ENCODE peak calls at places on chromosomes 4 and X, in four cellular contexts. V is SK-N-SH, O is sigmoid colon, R is GM23338. Z is an unnamed sample.

GRCh38 chr4:76430519-76431388 is 4.3 kb upstream of the SHROOM3 start:
- DNase-seq in R (peak), O (no peak), V (peak), Z (peak)

GRCh38 chrX:42678133-42678532 is 99.8 kb downstream of the PPP1R2C start:
- DNase-seq in R (peak), V (no peak), O (no peak), Z (no peak)

GRCh38 chrX:140709421-140709846 is at the start of gene LINC00632:
- DNase-seq in V (peak), R (peak), O (no peak), Z (no peak)

GRCh38 chr4:7328913-7329638 is 105.7 kb downstream of the PSAPL1 start:
- DNase-seq in V (no peak), R (no peak), O (no peak), Z (no peak)

GRCh38 chr4:139054791-139055376 is 39.3 kb downstream of the NOCT start:
- DNase-seq in O (no peak), V (no peak), R (no peak), Z (no peak)

GRCh38 chr4:173490817-173491518 is 39.1 kb downstream of the HAND2 start:
- DNase-seq in O (no peak), V (no peak), R (no peak), Z (no peak)

GRCh38 chr4:10104211-10104990 is 12.2 kb downstream of the WDR1 start:
- DNase-seq in V (no peak), O (no peak), R (no peak), Z (no peak)

GRCh38 chr4:102319594-102319993 is 25.7 kb downstream of the SLC39A8 start:
- DNase-seq in V (no peak), R (peak), O (no peak), Z (no peak)

GRCh38 chr4:183398298-183399129 is 45.9 kb upstream of the CDKN2AIP start:
- DNase-seq in R (peak), V (peak), O (peak), Z (peak)

GRCh38 chr4:128649575-128650205 is 159.8 kb upstream of the JADE1 start:
- DNase-seq in V (no peak), O (no peak), R (no peak), Z (no peak)

GRCh38 chrX:88865634-88866033 is 118.6 kb downstream of the CPXCR1 start:
- DNase-seq in V (no peak), O (no peak), R (no peak), Z (no peak)

GRCh38 chrX:15911729-15912550 is 57.3 kb upstream of the AP1S2 start:
- DNase-seq in O (no peak), R (no peak), V (no peak), Z (no peak)

GRCh38 chr4:786074-786741 is 39.7 kb downstream of the CPLX1 start:
- DNase-seq in R (peak), V (no peak), O (peak), Z (no peak)

GRCh38 chr4:23333556-23333945 is 556.3 kb downstream of the PPARGC1A start:
- DNase-seq in R (no peak), V (no peak), O (no peak), Z (no peak)

GRCh38 chr4:157885785-157886184 is 287.0 kb downstream of the GASK1B start:
- DNase-seq in O (no peak), R (no peak), V (no peak), Z (no peak)

GRCh38 chrX:7264399-7264798 is 116.4 kb upstream of the PUDP start:
- DNase-seq in R (no peak), V (no peak), O (no peak), Z (no peak)

GRCh38 chr4:99321241-99322191 is at the start of gene ADH1B:
- DNase-seq in V (no peak), O (no peak), R (peak), Z (no peak)

GRCh38 chr4:66048861-66049260 is 378.6 kb upstream of the EPHA5 start:
- DNase-seq in V (no peak), R (no peak), O (no peak), Z (no peak)

GRCh38 chr4:78136109-78137081 is 79.3 kb downstream of the FRAS1 start:
- DNase-seq in R (no peak), O (no peak), V (no peak), Z (no peak)

GRCh38 chr4:88027611-88028608 is 20.5 kb downstream of the PKD2 start:
- DNase-seq in V (no peak), R (no peak), O (no peak), Z (no peak)

GRCh38 chr4:176002007-176002623 is 63.5 kb upstream of the WDR17 start:
- DNase-seq in V (peak), R (peak), O (peak), Z (no peak)

GRCh38 chr4:55758570-55758969 is 61.0 kb upstream of the EXOC1L start:
- DNase-seq in O (no peak), R (no peak), V (no peak), Z (no peak)

GRCh38 chr4:6627832-6628231 is 12.7 kb upstream of the MRFAP1 start:
- DNase-seq in V (no peak), O (no peak), R (no peak), Z (no peak)

GRCh38 chr4:26899991-26900390 is 39.4 kb downstream of the STIM2 start:
- DNase-seq in R (no peak), V (no peak), O (no peak), Z (no peak)

GRCh38 chr4:48778431-48779094 is 1.5 kb downstream of the FRYL start:
- DNase-seq in O (no peak), V (peak), R (no peak), Z (no peak)

GRCh38 chr4:152464030-152464823 is 71.7 kb downstream of the FBXW7 start:
- DNase-seq in R (no peak), O (no peak), V (no peak), Z (no peak)

GRCh38 chrX:20461576-20461975 is 194.9 kb upstream of the RPS6KA3 start:
- DNase-seq in R (no peak), V (no peak), O (no peak), Z (no peak)

GRCh38 chr4:1492636-1493539 is 86.6 kb upstream of the NKX1-1 start:
- DNase-seq in R (no peak), O (peak), V (peak), Z (no peak)

GRCh38 chrX:133229361-133229760 is 11.2 kb upstream of the TFDP3 start:
- DNase-seq in R (no peak), O (no peak), V (no peak), Z (no peak)

GRCh38 chrX:123731258-123731986 is 1.4 kb downstream of the THOC2 start:
- DNase-seq in R (peak), V (peak), O (no peak), Z (no peak)

GRCh38 chrX:130086414-130087207 is 23.7 kb downstream of the ELF4 start:
- DNase-seq in R (no peak), V (no peak), O (no peak), Z (no peak)

GRCh38 chrX:110915120-110915519 is 119.5 kb upstream of the CHRDL1 start:
- DNase-seq in R (no peak), V (no peak), O (no peak), Z (no peak)

GRCh38 chrX:12920990-12921389 is 14.6 kb downstream of the TLR8 start:
- DNase-seq in O (no peak), R (no peak), V (no peak), Z (no peak)

GRCh38 chr4:121272526-121272925 is 108.3 kb downstream of the QRFPR start:
- DNase-seq in R (no peak), V (no peak), O (no peak), Z (no peak)

GRCh38 chrX:40140706-40141499 is 43.1 kb upstream of the BCOR start:
- DNase-seq in V (no peak), R (peak), O (peak), Z (no peak)
- TF ChIP-seq POLR2AphosphoS5 in V (no peak), R (no peak), O (peak), Z (no peak)

DNA sequence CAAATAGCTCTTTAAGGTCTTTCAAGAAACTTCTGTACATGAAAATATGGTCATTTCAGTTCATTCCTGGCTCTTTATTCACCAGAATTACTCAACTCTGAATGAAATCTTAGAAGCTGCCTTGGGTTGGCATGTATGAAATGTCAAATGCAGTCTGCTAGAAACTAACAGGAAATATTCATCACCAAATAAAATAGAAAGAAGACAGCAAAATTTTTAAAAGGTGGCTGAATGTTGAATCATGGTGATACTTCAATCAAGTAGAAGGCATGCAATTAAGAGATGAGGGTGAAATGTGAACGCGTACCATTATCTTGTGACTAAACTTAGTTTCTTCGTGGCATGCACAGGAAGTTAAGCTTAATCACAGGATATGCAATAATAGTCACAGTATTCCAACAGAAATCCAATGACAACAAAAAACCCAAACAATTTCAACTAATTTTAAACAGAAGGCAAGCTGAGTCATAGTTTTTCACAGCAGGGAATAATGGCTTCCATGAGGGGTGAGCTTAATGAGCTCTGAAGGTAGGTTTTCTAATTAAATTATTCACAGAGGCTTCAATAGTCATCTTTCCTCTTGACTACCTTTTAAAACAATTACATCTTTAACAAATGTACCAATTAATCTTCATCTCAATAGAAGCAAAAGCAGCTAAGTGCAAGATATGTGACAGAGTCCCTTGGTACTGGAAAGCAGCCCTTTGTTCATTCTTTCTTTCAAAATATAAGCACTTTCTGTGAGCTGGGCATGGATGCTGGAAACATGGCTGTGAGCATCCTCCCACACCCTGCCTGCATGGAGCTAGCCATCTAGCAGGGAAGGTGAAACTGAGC is 44.5 kb downstream of the SCFD2 start:
- DNase-seq in O (no peak), V (no peak), R (peak), Z (no peak)
- H3K4me3 ChIP-seq in O (no peak), V (no peak), R (no peak), Z (no peak)

GRCh38 chrX:45745479-45745878 is 544.8 kb upstream of the DIPK2B start:
- DNase-seq in O (no peak), R (no peak), V (no peak), Z (no peak)

GRCh38 chrX:45747905-45748304 is 547.2 kb upstream of the DIPK2B start:
- DNase-seq in R (no peak), V (no peak), O (no peak), Z (no peak)

GRCh38 chrX:45740291-45740690 is 539.6 kb upstream of the DIPK2B start:
- DNase-seq in O (no peak), V (no peak), R (no peak), Z (no peak)

GRCh38 chrX:45743906-45744625 is 543.4 kb upstream of the DIPK2B start:
- DNase-seq in R (no peak), O (no peak), V (no peak), Z (no peak)

GRCh38 chrX:45743081-45743533 is 542.4 kb upstream of the DIPK2B start:
- DNase-seq in R (peak), O (no peak), V (peak), Z (no peak)
- TF ChIP-seq POLR2AphosphoS5 in R (peak), O (no peak), V (peak), Z (no peak)

DNA sequence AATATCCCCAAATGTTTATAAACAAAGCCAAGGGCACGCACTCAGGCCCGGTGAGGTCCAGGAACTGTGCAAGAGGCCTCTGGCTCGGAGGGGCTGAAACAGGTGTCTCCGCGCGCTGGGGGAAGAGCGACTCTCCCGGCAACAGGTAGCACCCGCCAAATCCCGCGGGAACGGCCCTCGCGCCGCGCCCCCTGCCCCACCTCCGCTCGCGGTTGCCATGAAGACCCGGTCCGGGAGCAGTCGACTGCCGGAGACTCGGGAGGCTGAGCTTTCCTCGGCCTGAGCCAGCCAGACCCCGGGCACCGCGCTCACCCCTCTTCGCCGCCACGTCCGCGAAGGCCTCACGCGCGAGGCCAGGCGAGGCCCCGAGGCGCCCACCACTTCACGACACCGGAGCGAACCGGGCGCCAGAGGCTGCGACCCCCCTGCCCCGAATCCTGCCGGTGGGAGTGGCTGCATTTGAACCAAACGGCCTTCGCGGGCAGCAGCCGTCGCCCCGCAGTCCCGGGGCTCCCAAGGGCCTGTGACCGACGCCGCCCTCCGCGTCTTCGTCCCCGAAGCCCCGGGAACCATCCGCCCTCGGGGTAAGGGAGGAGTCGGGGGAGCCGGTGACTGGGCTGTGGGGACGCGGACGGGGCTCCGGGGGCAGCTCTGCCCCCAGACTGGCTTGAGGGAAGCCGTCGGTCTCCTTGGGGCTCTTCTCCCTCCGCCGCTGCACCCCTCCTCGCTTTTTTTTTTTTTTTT is at the start of gene NSUN7:
- DNase-seq in V (peak), R (peak), O (peak), Z (peak)
- H3K4me3 ChIP-seq in V (peak), R (peak), O (peak), Z (peak)

DNA sequence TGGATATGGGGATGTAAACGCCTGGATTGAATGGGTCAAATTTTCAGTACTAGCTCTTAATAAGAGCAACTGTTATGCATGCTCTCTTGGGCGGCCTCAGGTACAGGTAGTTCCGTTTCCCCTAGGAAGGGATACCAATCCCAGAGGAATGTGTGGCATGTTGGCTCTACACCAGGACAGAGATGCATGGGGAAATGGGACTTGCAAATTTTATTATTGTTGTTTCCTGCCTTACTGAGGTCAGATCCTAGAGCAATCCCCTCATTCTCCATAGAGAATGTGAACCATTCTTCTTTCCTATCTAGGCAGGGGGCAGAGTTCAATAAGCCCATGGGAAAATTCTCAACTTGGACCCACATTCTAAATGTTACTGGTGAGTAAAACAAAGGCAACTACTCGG is 361.8 kb upstream of the FGF16 start:
- DNase-seq in V (no peak), O (no peak), R (peak), Z (no peak)
- TF ChIP-seq POLR2AphosphoS5 in V (no peak), O (no peak), R (no peak), Z (no peak)

GRCh38 chr4:150588341-150588740 is 6.4 kb downstream of the MAB21L2 start:
- DNase-seq in V (no peak), O (no peak), R (no peak), Z (no peak)
- H3K4me3 ChIP-seq in V (no peak), O (peak), R (no peak), Z (no peak)

GRCh38 chrX:118773782-118774181 is 46.4 kb downstream of the IL13RA1 start:
- DNase-seq in V (no peak), O (no peak), R (no peak), Z (peak)

GRCh38 chrX:118780509-118780908 is 43.1 kb upstream of the ZCCHC12 start:
- DNase-seq in O (no peak), V (no peak), R (no peak), Z (no peak)

GRCh38 chrX:118780915-118781314 is 42.7 kb upstream of the ZCCHC12 start:
- DNase-seq in V (no peak), O (no peak), R (no peak), Z (no peak)

GRCh38 chrX:118779581-118779980 is 44.0 kb upstream of the ZCCHC12 start:
- DNase-seq in V (no peak), R (no peak), O (no peak), Z (no peak)
- TF ChIP-seq POLR2AphosphoS5 in V (no peak), R (no peak), O (no peak), Z (no peak)

Z was measured in prostate gland.